ENCODE peak calls at places on chromosome 13, in six cellular contexts. O, X, K, G, S and V are unnamed samples.

GRCh38 chr13:75486654-75487053 is 4.7 kb upstream of the TBC1D4 start:
- DNase-seq in O (no peak), X (no peak), K (no peak), G (no peak), S (no peak), V (no peak)

GRCh38 chr13:110244096-110244830 is 62.7 kb downstream of the COL4A1 start:
- DNase-seq in O (no peak), X (no peak), K (no peak), G (no peak), S (no peak), V (peak; percentile 37)

GRCh38 chr13:29963086-29963485 is 112.7 kb upstream of the UBL3 start:
- DNase-seq in O (no peak), X (no peak), K (no peak), G (no peak), S (no peak), V (no peak)

GRCh38 chr13:106533101-106533939 is 2.1 kb downstream of the EFNB2 start:
- DNase-seq in O (no peak), X (peak; percentile 89), K (peak; percentile 75), G (no peak), S (peak; percentile 61), V (peak; percentile 80)

GRCh38 chr13:34011552-34012085 is 193.7 kb downstream of the RFC3 start:
- DNase-seq in O (no peak), X (peak; percentile 23), K (no peak), G (no peak), S (no peak), V (no peak)

GRCh38 chr13:99061411-99061810 is 83.5 kb upstream of the DOCK9 start:
- DNase-seq in O (no peak), X (no peak), K (no peak), G (peak; percentile 31), S (no peak), V (no peak)

GRCh38 chr13:40430234-40430633 is 236.2 kb downstream of the FOXO1 start:
- DNase-seq in O (no peak), X (no peak), K (no peak), G (no peak), S (no peak), V (peak; percentile 31)

GRCh38 chr13:90889906-90890305 is 457.6 kb upstream of the MIR17HG start:
- DNase-seq in O (no peak), X (no peak), K (no peak), G (no peak), S (no peak), V (no peak)

GRCh38 chr13:71169125-71169524 is 697.9 kb downstream of the DACH1 start:
- DNase-seq in O (no peak), X (no peak), K (no peak), G (no peak), S (no peak), V (no peak)

DNA sequence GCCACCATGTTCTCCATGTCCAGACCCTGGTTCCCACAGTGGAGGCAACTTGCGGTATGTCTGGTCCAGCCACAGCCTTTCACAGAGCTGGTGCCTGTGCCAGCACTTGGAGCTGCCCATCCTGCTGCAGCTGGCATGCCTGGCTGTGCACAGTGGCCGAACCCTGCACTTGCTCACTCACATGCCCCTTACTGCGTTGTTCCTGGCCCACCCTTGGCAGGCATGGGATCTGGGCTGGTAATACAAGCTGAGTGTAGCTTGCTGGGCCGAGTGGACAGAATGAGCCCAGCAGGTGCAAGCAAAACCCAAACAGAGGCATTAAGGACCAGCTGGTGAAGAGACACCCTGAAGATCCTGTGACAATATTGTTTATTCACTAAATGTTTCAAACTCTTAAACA is 583.9 kb upstream of the SLITRK6 start:
- DNase-seq in O (no peak), X (no peak), K (no peak), G (no peak), S (no peak), V (no peak)
- TF ChIP-seq POLR2A in O (no peak), X (no peak), K (no peak), G (no peak), S (no peak), V (no peak)

GRCh38 chr13:73169971-73170370 is 111.2 kb downstream of the KLF5 start:
- DNase-seq in O (no peak), X (no peak), K (no peak), G (no peak), S (no peak), V (no peak)
- H3K27ac ChIP-seq in O (no peak overlapping the region), X (no peak overlapping the region), K (no peak overlapping the region), G (no peak overlapping the region), S (no peak overlapping the region), V (no peak overlapping the region)

GRCh38 chr13:32031025-32031814 is at the start of gene FRY:
- DNase-seq in O (peak; percentile 58), X (peak; percentile 79), K (peak; percentile 48), G (no peak), S (peak; percentile 63), V (peak; percentile 79)
- TF ChIP-seq CTCF in O (peak; percentile 12), X (no peak), K (no peak), G (no peak), S (no peak), V (no peak)

GRCh38 chr13:46297338-46297737 is 85.6 kb downstream of the LRRC63 start:
- DNase-seq in O (no peak), X (no peak), K (no peak), G (no peak), S (no peak), V (no peak)
- TF ChIP-seq POLR2A in O (no peak), X (no peak), K (no peak), G (no peak), S (no peak), V (no peak)

GRCh38 chr13:95099541-95099940 is 201.7 kb downstream of the ABCC4 start:
- DNase-seq in O (no peak), X (no peak), K (no peak), G (no peak), S (no peak), V (no peak)
- H3K27ac ChIP-seq in O (no peak overlapping the region), X (no peak overlapping the region), K (no peak overlapping the region), G (no peak overlapping the region), S (no peak overlapping the region), V (no peak overlapping the region)

GRCh38 chr13:97211986-97212385 is 10.1 kb upstream of the MBNL2 start:
- DNase-seq in O (no peak), X (no peak), K (no peak), G (no peak), S (no peak), V (no peak)

GRCh38 chr13:97214921-97215320 is 7.2 kb upstream of the MBNL2 start:
- DNase-seq in O (no peak), X (no peak), K (no peak), G (no peak), S (no peak), V (no peak)

GRCh38 chr13:97211357-97211756 is 10.8 kb upstream of the MBNL2 start:
- DNase-seq in O (no peak), X (no peak), K (no peak), G (no peak), S (no peak), V (no peak)

GRCh38 chr13:97215325-97215724 is 6.8 kb upstream of the MBNL2 start:
- DNase-seq in O (no peak), X (no peak), K (no peak), G (no peak), S (no peak), V (no peak)

DNA sequence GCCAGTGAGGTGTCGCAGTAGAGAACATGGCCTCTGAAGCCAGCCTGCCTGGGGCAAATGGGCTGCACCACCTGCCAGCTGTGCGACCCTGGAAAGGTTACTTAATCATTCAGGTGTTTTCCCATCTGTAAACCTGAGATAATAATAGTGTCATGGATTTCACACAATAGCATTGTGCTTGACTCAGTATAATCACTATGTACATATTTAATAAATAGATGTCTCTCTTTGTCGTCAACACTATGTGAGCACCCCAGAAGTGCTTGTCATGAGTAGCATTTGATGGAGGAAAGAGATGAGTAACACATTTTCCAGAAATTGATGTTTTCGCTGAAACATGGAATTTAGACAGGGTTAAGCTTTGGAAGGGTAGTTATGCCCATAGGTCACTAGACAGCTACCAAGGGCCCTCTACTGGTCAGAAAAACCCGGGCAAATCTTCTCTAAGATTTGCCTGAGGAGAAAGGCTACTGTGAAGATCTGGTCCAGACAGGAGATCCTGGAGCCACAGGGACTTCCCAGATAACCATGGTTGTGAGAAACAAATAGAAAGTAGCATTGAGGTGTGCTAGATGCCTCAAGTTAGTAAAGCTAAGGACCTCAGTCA is 9.5 kb upstream of the MBNL2 start:
- DNase-seq in O (no peak), X (no peak), K (no peak), G (no peak), S (no peak), V (no peak)
- TF ChIP-seq CTCF in O (peak; percentile 35), X (peak; percentile 45), K (peak; percentile 62), G (no peak), S (no peak), V (peak; percentile 15)

GRCh38 chr13:100112186-100112838 is 23.4 kb downstream of the PCCA start:
- DNase-seq in O (no peak), X (no peak), K (no peak), G (no peak), S (no peak), V (no peak)
- TF ChIP-seq POLR2A in O (no peak), X (no peak), K (no peak), G (no peak), S (no peak), V (no peak)

GRCh38 chr13:84774111-84774510 is 891.8 kb upstream of the SLITRK1 start:
- DNase-seq in O (no peak), X (no peak), K (no peak), G (no peak), S (no peak), V (no peak)

GRCh38 chr13:84776578-84776977 is 894.3 kb upstream of the SLITRK1 start:
- DNase-seq in O (no peak), X (no peak), K (no peak), G (no peak), S (no peak), V (no peak)
- H3K27ac ChIP-seq in O (no peak overlapping the region), X (no peak overlapping the region), K (no peak overlapping the region), G (no peak overlapping the region), S (no peak overlapping the region), V (no peak overlapping the region)